ENCODE peak calls at places on chromosome 9, in five cellular contexts. W is stimulated activated CD4-positive, alpha-beta T cell treated with anti-CD3 and anti-CD28 coated beads, Interleukin-2, amount 100 ng/mL, for 24 hours; U is NCI-H146; K is T-helper 9 cell; Q is midbrain. N is an unnamed sample.

GRCh38 chr9:83620841-83621636 is 1.9 kb upstream of the IDNK start:
- DNase-seq in W (peak), U (peak), K (peak), Q (peak), N (no peak)

GRCh38 chr9:108049671-108050494 is 560.3 kb upstream of the KLF4 start:
- DNase-seq in W (no peak), U (no peak), K (no peak), Q (no peak), N (no peak)

GRCh38 chr9:98993570-98993945 is 49.9 kb downstream of the COL15A1 start:
- DNase-seq in W (peak), U (no peak), K (no peak), Q (peak), N (no peak)

GRCh38 chr9:125463926-125464325 is 202.3 kb downstream of the GAPVD1 start:
- DNase-seq in W (no peak), U (no peak), K (no peak), Q (no peak), N (no peak)

GRCh38 chr9:35903049-35903448 is 3.0 kb upstream of the HRCT1 start:
- DNase-seq in W (no peak), U (peak), K (no peak), Q (peak), N (peak)

GRCh38 chr9:125380406-125380805 is 118.8 kb downstream of the GAPVD1 start:
- DNase-seq in W (no peak), U (no peak), K (no peak), Q (no peak), N (no peak)

GRCh38 chr9:684950-685340 is 156.6 kb upstream of the DMRT1 start:
- DNase-seq in W (no peak), U (no peak), K (no peak), Q (no peak), N (no peak)

GRCh38 chr9:120750421-120750820 is 36.2 kb upstream of the MEGF9 start:
- DNase-seq in W (no peak), U (no peak), K (no peak), Q (no peak), N (no peak)

GRCh38 chr9:109349431-109349846 is 28.6 kb upstream of the EPB41L4B start:
- DNase-seq in W (no peak), U (peak), K (no peak), Q (peak), N (no peak)

GRCh38 chr9:95499847-95500246 is 16.9 kb downstream of the PTCH1 start:
- DNase-seq in W (no peak), U (no peak), K (no peak), Q (no peak), N (no peak)

GRCh38 chr9:97076238-97076637 is 37.3 kb upstream of the CTSV start:
- DNase-seq in W (no peak), U (no peak), K (no peak), Q (no peak), N (no peak)

GRCh38 chr9:18072967-18073366 is 401.0 kb upstream of the ADAMTSL1 start:
- DNase-seq in W (no peak), U (no peak), K (no peak), Q (no peak), N (no peak)

GRCh38 chr9:73269430-73270101 is 117.9 kb downstream of the ANXA1 start:
- DNase-seq in W (no peak), U (no peak), K (no peak), Q (peak), N (no peak)

GRCh38 chr9:97938081-97938644 is at the start of gene HEMGN:
- DNase-seq in W (peak), U (no peak), K (peak), Q (no peak), N (no peak)

GRCh38 chr9:127762111-127762676 is 16.3 kb downstream of the SH2D3C start:
- DNase-seq in W (no peak), U (no peak), K (no peak), Q (peak), N (no peak)

GRCh38 chr9:76414656-76415055 is 20.4 kb upstream of the RFK start:
- DNase-seq in W (no peak), U (no peak), K (no peak), Q (no peak), N (no peak)

GRCh38 chr9:19493174-19493811 is 84.5 kb downstream of the ACER2 start:
- DNase-seq in W (peak), U (peak), K (peak), Q (peak), N (no peak)

GRCh38 chr9:33676746-33677505 is 118.4 kb upstream of the PRSS3 start:
- DNase-seq in W (peak), U (peak), K (peak), Q (peak), N (peak)

GRCh38 chr9:18905883-18906649 is 126.9 kb downstream of the SAXO1 start:
- DNase-seq in W (no peak), U (no peak), K (no peak), Q (no peak), N (no peak)

GRCh38 chr9:87682085-87682484 is 43.8 kb upstream of the CTSL start:
- DNase-seq in W (no peak), U (no peak), K (no peak), Q (no peak), N (no peak)

GRCh38 chr9:116855881-116856662 is 169.0 kb downstream of the TRIM32 start:
- DNase-seq in W (no peak), U (no peak), K (no peak), Q (no peak), N (no peak)

GRCh38 chr9:79581794-79582193 is 10.0 kb downstream of the TLE4 start:
- DNase-seq in W (peak), U (no peak), K (peak), Q (no peak), N (peak)